ENCODE peak calls at places on chromosome 16, in ten cellular contexts. Z is NCI-H460; E is activated T-cell treated with anti-CD3 and anti-CD28 coated beads, Interleukin-2, amount 50 U/mL, for 24 hours; U is H9; H is adrenal gland; C is CD4-positive, CD25-positive, alpha-beta regulatory T cell; N is stimulated activated naive CD8-positive, alpha-beta T cell treated with anti-CD3 and anti-CD28 coated beads, Interleukin-15, amount 100 ng/mL, for 72 hours; I is memory B cell; S is hypothalamus; O is GDM1. Y is an unnamed sample.

GRCh38 chr16:87412996-87413421 is 20.9 kb downstream of the MAP1LC3B start:
- DNase-seq in Z (no peak), E (no peak), U (no peak), H (no peak), C (no peak), N (no peak), I (no peak), S (no peak), O (no peak), Y (no peak)

GRCh38 chr16:80433617-80434016 is 107.2 kb upstream of the DYNLRB2 start:
- DNase-seq in Z (no peak), E (no peak), U (no peak), H (no peak), C (no peak), N (no peak), I (no peak), S (no peak), O (no peak), Y (peak)

GRCh38 chr16:79542196-79542859 is 58.2 kb downstream of the MAF start:
- DNase-seq in Z (no peak), E (no peak), U (no peak), H (peak), C (no peak), N (no peak), I (no peak), S (peak), O (no peak), Y (no peak)

GRCh38 chr16:77225182-77225581 is 26.0 kb downstream of the SYCE1L start:
- DNase-seq in Z (no peak), E (no peak), U (no peak), H (no peak), C (no peak), N (no peak), I (no peak), S (no peak), O (no peak), Y (no peak)

GRCh38 chr16:89136931-89137330 is 34.6 kb upstream of the CDH15 start:
- DNase-seq in Z (no peak), E (no peak), U (no peak), H (no peak), C (no peak), N (no peak), I (no peak), S (no peak), O (no peak), Y (no peak)

GRCh38 chr16:67594956-67595355 is 32.6 kb downstream of the CTCF start:
- DNase-seq in Z (no peak), E (no peak), U (no peak), H (no peak), C (no peak), N (no peak), I (no peak), S (no peak), O (no peak), Y (peak)

GRCh38 chr16:64417711-64418227 is 704.1 kb downstream of the CDH11 start:
- DNase-seq in Z (no peak), E (no peak), U (no peak), H (no peak), C (no peak), N (no peak), I (no peak), S (no peak), O (no peak), Y (peak)

GRCh38 chr16:77059441-77059840 is 131.5 kb upstream of the MON1B start:
- DNase-seq in Z (no peak), E (no peak), U (no peak), H (no peak), C (no peak), N (no peak), I (no peak), S (no peak), O (no peak), Y (no peak)

GRCh38 chr16:68384293-68385255 is 63.7 kb downstream of the SMPD3 start:
- DNase-seq in Z (no peak), E (no peak), U (peak), H (no peak), C (no peak), N (no peak), I (peak), S (no peak), O (no peak), Y (no peak)

GRCh38 chr16:81634380-81635121 is 144.5 kb upstream of the PLCG2 start:
- DNase-seq in Z (no peak), E (no peak), U (no peak), H (no peak), C (no peak), N (no peak), I (no peak), S (no peak), O (peak), Y (no peak)

GRCh38 chr16:87339086-87339723 is 22.0 kb upstream of the C16orf95 start:
- DNase-seq in Z (no peak), E (no peak), U (no peak), H (no peak), C (no peak), N (no peak), I (no peak), S (no peak), O (no peak), Y (no peak)

GRCh38 chr16:50497592-50497991 is 50.6 kb upstream of the NKD1 start:
- DNase-seq in Z (no peak), E (no peak), U (no peak), H (peak), C (no peak), N (no peak), I (no peak), S (no peak), O (no peak), Y (peak)

GRCh38 chr16:49924078-49924477 is 68.2 kb upstream of the ZNF423 start:
- DNase-seq in Z (no peak), E (no peak), U (no peak), H (no peak), C (no peak), N (no peak), I (no peak), S (no peak), O (no peak), Y (no peak)

GRCh38 chr16:67860589-67861398 is 12.1 kb upstream of the EDC4 start:
- DNase-seq in Z (peak), E (no peak), U (no peak), H (no peak), C (no peak), N (no peak), I (no peak), S (no peak), O (no peak), Y (no peak)

GRCh38 chr16:51302042-51302441 is 151.0 kb upstream of the SALL1 start:
- DNase-seq in Z (no peak), E (no peak), U (no peak), H (no peak), C (no peak), N (no peak), I (no peak), S (no peak), O (no peak), Y (no peak)

GRCh38 chr16:89498839-89499238 is 8.5 kb upstream of the ANKRD11 start:
- DNase-seq in Z (no peak), E (no peak), U (no peak), H (peak), C (no peak), N (no peak), I (no peak), S (no peak), O (no peak), Y (no peak)

GRCh38 chr16:58661199-58661830 is 23.3 kb downstream of the SLC38A7 start:
- DNase-seq in Z (peak), E (no peak), U (peak), H (peak), C (peak), N (peak), I (no peak), S (peak), O (no peak), Y (peak)

GRCh38 chr16:76926595-76926994 is 264.4 kb upstream of the MON1B start:
- DNase-seq in Z (no peak), E (no peak), U (no peak), H (no peak), C (no peak), N (no peak), I (no peak), S (no peak), O (no peak), Y (no peak)